ENCODE peak calls at places on chromosomes 7 and 10, in eight cellular contexts. N is naive thymus-derived CD4-positive, alpha-beta T cell; J is WERI-Rb-1; R is stimulated activated CD8-positive, alpha-beta memory T cell treated with anti-CD3 and anti-CD28 coated beads, Interleukin-4, amount 100 ng/mL, for 24 hours; P is T-helper 2 cell; C is globus pallidus; O is activated naive CD8-positive, alpha-beta T cell treated with anti-CD3 and anti-CD28 coated beads, Interleukin-2, amount 50 U/mL, for 24 hours; V is left ventricle myocardium inferior. A is an unnamed sample.

GRCh38 chr10:124665980-124666379 is 78.2 kb downstream of the FAM53B start:
- DNase-seq in P (no peak), C (no peak), V (no peak), N (no peak), R (no peak), O (no peak), J (no peak), A (no peak)

GRCh38 chr10:1151071-1152033 is 95.2 kb downstream of the WDR37 start:
- DNase-seq in J (no peak), R (no peak), C (no peak), O (no peak), P (no peak), N (no peak), V (no peak), A (no peak)

GRCh38 chr10:70512149-70512611 is 33.6 kb downstream of the PALD1 start:
- DNase-seq in R (no peak), P (no peak), N (no peak), V (no peak), O (no peak), J (no peak), C (no peak), A (no peak)

GRCh38 chr7:22291979-22292378 is 65.0 kb downstream of the RAPGEF5 start:
- DNase-seq in P (no peak), C (peak; percentile 35), V (no peak), O (no peak), N (no peak), R (no peak), J (peak; percentile 66), A (no peak)

GRCh38 chr7:14825909-14826308 is 76.6 kb downstream of the DGKB start:
- DNase-seq in C (no peak), O (no peak), J (no peak), N (no peak), V (no peak), R (no peak), P (no peak), A (no peak)

GRCh38 chr10:52950578-52950977 is 178.0 kb upstream of the MBL2 start:
- DNase-seq in O (no peak), N (no peak), V (no peak), J (no peak), C (no peak), R (no peak), P (no peak), A (no peak)

GRCh38 chr10:43361532-43362190 is 9.8 kb upstream of the FXYD4 start:
- DNase-seq in J (no peak), P (no peak), O (peak; percentile 52), V (no peak), N (peak; percentile 36), R (no peak), C (no peak), A (no peak)

GRCh38 chr7:67341153-67341768 is 344.6 kb downstream of the TYW1 start:
- DNase-seq in R (no peak), P (no peak), J (no peak), O (no peak), V (no peak), C (no peak), N (no peak), A (no peak)

GRCh38 chr10:46560952-46561351 is 4.5 kb upstream of the GPRIN2 start:
- DNase-seq in J (no peak), O (no peak), V (no peak), R (no peak), N (no peak), C (no peak), P (no peak), A (no peak)

GRCh38 chr10:131982796-131983195 is 1.1 kb upstream of the BNIP3 start:
- DNase-seq in C (no peak), P (no peak), V (no peak), N (no peak), J (no peak), R (no peak), O (no peak), A (no peak)

GRCh38 chr7:25586513-25586912 is 358.2 kb upstream of the NPVF start:
- DNase-seq in J (no peak), P (no peak), C (no peak), V (no peak), R (no peak), O (no peak), N (no peak), A (no peak)

GRCh38 chr7:2175091-2175490 is 57.7 kb downstream of the MAD1L1 start:
- DNase-seq in O (no peak), J (no peak), R (no peak), C (no peak), V (no peak), P (no peak), N (no peak), A (no peak)

GRCh38 chr7:130910949-130911944 is 177.2 kb upstream of the KLF14 start:
- DNase-seq in N (peak; percentile 15), P (no peak), R (no peak), O (no peak), C (no peak), V (no peak), J (no peak), A (no peak)

GRCh38 chr10:95445837-95446347 is 115.3 kb downstream of the SORBS1 start:
- DNase-seq in C (peak; percentile 66), R (no peak), P (no peak), V (peak; percentile 24), O (peak; percentile 26), N (peak; percentile 29), J (peak; percentile 57), A (peak; percentile 63)

GRCh38 chr7:96045919-96046318 is 273.6 kb downstream of the DYNC1I1 start:
- DNase-seq in V (no peak), P (no peak), C (no peak), O (no peak), N (no peak), J (no peak), R (no peak), A (no peak)

GRCh38 chr7:22296916-22297315 is 60.0 kb downstream of the RAPGEF5 start:
- DNase-seq in V (no peak), N (no peak), J (no peak), P (no peak), R (no peak), O (no peak), C (peak; percentile 60), A (no peak)

GRCh38 chr7:64946772-64947171 is 43.7 kb downstream of the ZNF273 start:
- DNase-seq in P (no peak), O (peak; percentile 34), N (no peak), V (no peak), R (peak; percentile 5), C (no peak), J (peak; percentile 77), A (no peak)

GRCh38 chr10:97015199-97015693 is 170.5 kb downstream of the SLIT1 start:
- DNase-seq in V (no peak), O (no peak), P (no peak), R (no peak), C (no peak), J (no peak), N (no peak), A (no peak)

GRCh38 chr10:24518981-24519597 is 204.6 kb downstream of the ARHGAP21 start:
- DNase-seq in R (no peak), C (peak; percentile 67), N (peak; percentile 42), V (peak; percentile 28), J (peak; percentile 40), P (no peak), O (peak; percentile 40), A (peak; percentile 40)

GRCh38 chr7:83301416-83301815 is 138.7 kb upstream of the PCLO start:
- DNase-seq in R (no peak), P (no peak), O (no peak), N (no peak), V (no peak), C (no peak), J (no peak), A (no peak)

GRCh38 chr10:93813507-93814465 is 56.0 kb downstream of the LGI1 start:
- DNase-seq in R (peak; percentile 32), V (peak; percentile 41), O (peak; percentile 67), P (peak; percentile 19), J (peak; percentile 75), N (peak; percentile 30), C (peak; percentile 59), A (peak; percentile 40)

A was measured in Jurkat, Clone E6-1.